ENCODE peak calls at places on chromosomes 12 and 14, in four cellular contexts. G, X, I and J are unnamed samples.

GRCh38 chr14:51328942-51329350 is 88.9 kb downstream of the TMX1 start:
- DNase-seq in G (no peak), X (no peak), I (no peak), J (no peak)

GRCh38 chr14:97539389-97539786 is 742.2 kb downstream of the VRK1 start:
- DNase-seq in I (no peak), G (no peak), X (no peak), J (peak)

GRCh38 chr12:54419088-54419887 is at the start of gene ITGA5:
- DNase-seq in X (peak), G (peak), I (peak), J (peak)

GRCh38 chr14:94467728-94468520 is 8.1 kb downstream of the SERPINA9 start:
- DNase-seq in I (no peak), X (no peak), G (no peak), J (peak)

GRCh38 chr12:95463019-95463418 is 10.9 kb upstream of the METAP2 start:
- DNase-seq in I (no peak), G (no peak), X (no peak), J (no peak)

GRCh38 chr12:84910549-84911241 is 1.9 kb downstream of the SLC6A15 start:
- DNase-seq in G (no peak), X (no peak), I (no peak), J (no peak)

GRCh38 chr12:1776139-1776975 is 44.0 kb upstream of the LRTM2 start:
- DNase-seq in G (no peak), I (no peak), X (no peak), J (no peak)

GRCh38 chr12:114982760-114983159 is 298.8 kb upstream of the TBX3 start:
- DNase-seq in G (no peak), I (no peak), X (no peak), J (no peak)

GRCh38 chr14:52051251-52051650 is 17.6 kb downstream of the NID2 start:
- DNase-seq in G (no peak), X (no peak), I (no peak), J (no peak)

GRCh38 chr14:92122761-92123160 is 992 bp downstream of the CPSF2 start:
- DNase-seq in X (no peak), I (no peak), G (no peak), J (no peak)

GRCh38 chr12:106074361-106074705 is 64.4 kb downstream of the NUAK1 start:
- DNase-seq in X (no peak), I (no peak), G (no peak), J (no peak)

GRCh38 chr12:75672212-75672611 is 160.8 kb upstream of the KRR1 start:
- DNase-seq in G (no peak), X (no peak), I (no peak), J (no peak)

GRCh38 chr12:26245175-26245942 is 50.0 kb downstream of the SSPN start:
- DNase-seq in X (no peak), G (no peak), I (no peak), J (no peak)

GRCh38 chr14:57479197-57479596 is 14.5 kb downstream of the CCDC198 start:
- DNase-seq in G (no peak), I (no peak), X (no peak), J (no peak)

GRCh38 chr14:93381644-93382043 is 34.7 kb downstream of the COX8C start:
- DNase-seq in I (no peak), G (no peak), X (no peak), J (no peak)

GRCh38 chr12:123471374-123472068 is 13.6 kb downstream of the SNRNP35 start:
- DNase-seq in X (peak), I (no peak), G (no peak), J (no peak)

GRCh38 chr12:45768194-45768593 is 38.7 kb downstream of the ARID2 start:
- DNase-seq in I (no peak), G (no peak), X (no peak), J (no peak)

GRCh38 chr12:68119724-68120211 is 39.8 kb downstream of the IFNG start:
- DNase-seq in G (no peak), I (no peak), X (no peak), J (no peak)

GRCh38 chr12:57476993-57477709 is 2.5 kb downstream of the ARHGAP9 start:
- DNase-seq in I (no peak), G (peak), X (no peak), J (no peak)
- H3K27ac ChIP-seq in I (no peak), G (no peak), X (no peak), J (no peak)

DNA sequence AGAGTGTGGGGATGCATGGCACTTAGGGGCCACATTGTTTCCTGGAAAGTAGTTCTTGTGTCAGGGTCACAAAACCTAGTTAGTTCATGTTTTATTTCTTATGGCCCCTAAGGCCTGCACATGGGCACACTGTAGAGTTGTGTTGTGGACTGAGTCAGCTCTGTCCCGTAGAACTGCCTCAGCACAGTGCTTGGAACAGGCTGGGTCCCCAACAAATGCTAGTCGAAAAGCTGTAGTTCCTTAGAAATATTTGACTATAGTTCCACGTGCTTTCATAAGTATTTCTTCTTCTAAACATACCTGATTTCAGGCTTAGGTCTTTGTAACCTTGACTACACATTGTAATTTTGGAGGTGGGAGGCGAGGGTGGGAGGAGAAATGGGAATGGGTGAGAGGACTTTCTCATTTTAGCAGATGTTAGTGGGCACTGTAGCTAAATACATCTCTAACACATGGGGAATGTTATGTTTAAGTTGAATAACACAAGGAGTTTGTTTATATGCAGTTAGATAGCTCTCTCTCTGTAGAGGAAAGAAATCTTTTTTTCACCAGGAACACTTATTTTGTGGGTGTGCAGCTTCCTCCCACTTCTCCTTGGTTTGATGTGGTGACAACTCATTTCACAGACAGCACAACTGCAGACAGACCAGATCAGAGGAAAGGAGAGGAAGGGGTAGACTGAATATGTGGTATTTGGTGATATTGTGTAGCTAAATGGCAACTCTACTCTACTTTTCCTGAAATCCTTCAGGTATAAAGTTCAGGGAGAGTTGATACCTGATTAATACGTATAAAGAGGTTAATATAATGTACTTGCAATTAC is 39.5 kb upstream of the DACT1 start:
- DNase-seq in X (no peak), G (no peak), I (no peak), J (no peak)
- H3K4me3 ChIP-seq in X (no peak), G (no peak), I (no peak), J (no peak)

GRCh38 chr12:131753757-131754156 is 42.9 kb downstream of the SFSWAP start:
- DNase-seq in X (no peak), I (no peak), G (no peak), J (no peak)
- H3K27ac ChIP-seq in X (no peak), I (no peak), G (no peak), J (no peak)

DNA sequence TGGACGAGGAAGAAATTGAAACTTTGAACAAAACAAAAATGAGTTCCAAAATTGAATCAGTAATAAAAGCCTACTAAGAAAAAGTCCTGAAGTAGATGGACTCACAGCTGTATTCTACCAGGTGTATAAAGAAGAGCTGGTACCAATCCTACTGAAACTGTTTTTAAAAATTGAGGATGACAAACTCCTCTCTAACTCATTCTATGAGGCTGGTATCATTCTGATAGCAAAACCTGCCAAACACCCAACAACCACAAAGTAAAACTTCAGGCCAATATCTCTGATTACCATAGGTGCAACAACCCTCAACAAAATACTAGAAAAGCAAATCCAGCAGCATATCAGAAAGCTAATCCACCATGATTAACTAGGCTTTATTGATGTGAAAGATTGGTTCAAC is 33.9 kb upstream of the LDHB start:
- DNase-seq in X (no peak), I (no peak), G (no peak), J (no peak)
- H3K4me3 ChIP-seq in X (no peak), I (no peak), G (no peak), J (no peak)

DNA sequence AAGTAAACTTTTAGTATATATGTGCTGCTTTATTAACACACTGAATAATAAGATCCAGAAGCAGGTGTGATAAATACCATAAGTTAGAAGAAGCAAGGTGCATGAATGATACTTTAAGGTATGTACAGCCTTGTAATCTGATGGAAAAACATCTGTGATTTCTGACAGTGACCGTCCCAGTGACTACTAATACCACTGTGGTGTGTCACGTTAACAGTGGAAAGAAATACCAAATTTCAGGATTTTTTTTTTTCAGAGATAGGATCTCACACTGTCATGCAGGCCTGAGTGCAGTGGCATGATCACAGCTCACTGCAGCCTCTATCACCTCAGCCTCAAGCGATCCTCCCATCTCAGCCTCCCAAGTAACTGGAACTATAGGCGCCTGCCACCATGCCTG is 21.5 kb downstream of the SDS start:
- DNase-seq in G (no peak), I (no peak), X (no peak), J (no peak)
- H3K27ac ChIP-seq in G (no peak), I (no peak), X (no peak), J (no peak)

GRCh38 chr14:103207404-103208072 is 84.3 kb downstream of the TNFAIP2 start:
- DNase-seq in X (no peak), I (peak), G (peak), J (no peak)
- H3K4me3 ChIP-seq in X (peak), I (peak), G (no peak), J (peak)

DNA sequence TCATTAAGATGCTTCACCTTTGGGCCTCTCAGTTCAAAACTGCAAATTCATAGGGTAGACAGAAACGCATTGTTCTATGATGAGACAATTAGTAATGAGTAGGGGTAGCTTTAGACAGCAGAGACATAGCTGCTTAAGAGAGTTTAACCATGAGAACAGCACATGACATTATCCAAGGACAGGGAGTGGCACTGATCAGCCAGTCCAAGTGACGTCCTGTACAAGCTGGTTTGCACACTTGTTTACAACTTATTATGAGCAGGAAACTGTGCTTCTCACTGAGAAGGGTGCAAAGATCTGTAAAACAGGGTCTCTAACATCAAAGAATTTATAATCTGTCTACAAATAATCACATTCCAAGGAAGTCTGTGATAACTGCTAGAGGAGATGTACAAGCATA is 11.2 kb upstream of the SRSF5 start:
- DNase-seq in X (no peak), G (no peak), I (no peak), J (no peak)
- H3K27ac ChIP-seq in X (no peak), G (no peak), I (no peak), J (no peak)

DNA sequence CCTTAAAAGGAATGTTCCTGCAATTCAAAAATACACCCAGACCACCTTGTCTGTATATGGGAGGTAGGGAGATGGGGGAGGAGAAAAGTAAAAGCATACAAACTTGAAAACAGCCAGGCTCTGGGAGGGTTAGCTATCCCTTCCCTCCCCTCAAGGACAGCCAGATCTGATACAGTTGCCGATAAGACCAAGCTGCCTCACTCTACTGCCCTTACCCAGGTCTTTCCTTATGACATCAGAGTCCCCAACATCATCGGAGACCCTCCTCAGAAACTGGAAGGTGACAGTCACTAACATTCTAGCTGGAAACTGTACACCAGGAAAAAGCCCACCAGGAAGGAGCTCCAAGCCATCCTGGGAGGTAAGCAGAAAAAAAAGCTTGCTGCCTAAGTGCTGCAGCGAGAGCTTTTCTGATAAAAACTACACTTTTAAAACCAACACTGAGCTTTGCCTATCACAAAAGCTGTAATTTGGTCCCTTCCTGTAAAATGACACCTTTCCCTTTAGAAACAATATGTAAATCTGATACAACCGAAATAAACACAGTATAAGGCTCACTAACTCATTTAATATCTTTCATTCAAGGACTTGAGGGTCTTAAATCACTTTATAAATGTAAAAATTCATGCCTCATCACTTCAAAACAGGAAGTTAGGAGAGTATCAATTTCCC is 20.5 kb upstream of the PLEKHH1 start:
- DNase-seq in I (no peak), G (no peak), X (no peak), J (no peak)
- H3K4me3 ChIP-seq in I (no peak), G (no peak), X (no peak), J (no peak)

GRCh38 chr12:49334226-49334625 is 2.8 kb downstream of the C1QL4 start:
- DNase-seq in I (no peak), G (no peak), X (no peak), J (no peak)
- H3K27ac ChIP-seq in I (no peak), G (no peak), X (no peak), J (no peak)

DNA sequence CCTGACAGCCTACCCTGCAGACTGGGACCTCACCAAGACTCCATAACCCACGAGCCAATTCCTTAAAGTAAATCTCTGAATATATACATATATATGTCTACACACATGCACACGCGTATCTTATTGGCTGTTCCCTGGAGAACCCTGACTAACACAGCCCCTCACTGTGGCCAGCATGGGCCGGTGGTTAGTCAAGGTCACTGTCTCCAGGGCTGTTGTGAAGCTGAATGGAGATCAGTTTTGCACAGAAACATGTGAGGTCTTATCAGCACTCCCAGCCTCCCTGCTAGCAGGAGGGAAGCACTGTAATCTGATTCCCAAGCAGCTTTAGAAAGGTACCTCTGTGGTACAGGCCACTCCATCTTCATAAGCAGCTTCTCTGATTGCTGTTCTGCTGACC is 46.6 kb upstream of the PLEKHG6 start:
- DNase-seq in X (no peak), G (no peak), I (no peak), J (no peak)
- H3K4me3 ChIP-seq in X (no peak), G (no peak), I (no peak), J (no peak)